ENCODE peak calls at places on chromosomes 3 and 15, in five cellular contexts. L is HCT116, T is mammary epithelial cell, K is left ventricle myocardium inferior, S is right lobe of liver. I is an unnamed sample.
A peak's percentile ranks its signal among the peaks of the same experiment; 100 is the strongest.

GRCh38 chr15:73822998-73823397 is 50.4 kb upstream of the TBC1D21 start:
- DNase-seq in K (no peak), L (no peak), S (no peak), T (peak; percentile 23), I (no peak)

GRCh38 chr3:94176886-94177285 is 114.0 kb downstream of the NSUN3 start:
- DNase-seq in T (no peak), S (no peak), L (no peak), K (no peak), I (no peak)

GRCh38 chr3:155619118-155619915 is 125.6 kb downstream of the PLCH1 start:
- DNase-seq in T (no peak), K (no peak), L (no peak), S (no peak), I (no peak)

GRCh38 chr15:35243758-35244157 is 158.7 kb upstream of the NANOGP8 start:
- DNase-seq in K (no peak), L (no peak), T (no peak), S (no peak), I (no peak)

GRCh38 chr3:119318871-119319270 is 24.7 kb downstream of the ARHGAP31 start:
- DNase-seq in S (no peak), L (no peak), K (no peak), T (no peak), I (no peak)

GRCh38 chr3:134239538-134239937 is 11.1 kb downstream of the RYK start:
- DNase-seq in S (no peak), T (no peak), L (no peak), K (no peak), I (no peak)

GRCh38 chr3:114133947-114134346 is 44.9 kb downstream of the DRD3 start:
- DNase-seq in T (no peak), K (no peak), L (no peak), S (no peak), I (no peak)

GRCh38 chr3:29171583-29171990 is 109.3 kb upstream of the RBMS3 start:
- DNase-seq in L (no peak), K (no peak), T (no peak), S (no peak), I (no peak)

GRCh38 chr3:75220932-75221331 is 443.2 kb upstream of the FRG2C start:
- DNase-seq in S (no peak), L (no peak), K (no peak), T (no peak), I (no peak)

GRCh38 chr3:178690571-178690970 is 154.3 kb downstream of the KCNMB2 start:
- DNase-seq in K (no peak), T (no peak), S (no peak), L (no peak), I (no peak)

GRCh38 chr3:128426128-128426921 is 40.4 kb downstream of the DNAJB8 start:
- DNase-seq in K (peak; percentile 40), S (peak; percentile 61), T (peak; percentile 10), L (no peak), I (peak; percentile 78)

GRCh38 chr3:39126532-39127071 is 19.1 kb downstream of the TTC21A start:
- DNase-seq in S (no peak), K (no peak), L (no peak), T (peak; percentile 24), I (no peak)

GRCh38 chr15:86494475-86494874 is 414.8 kb downstream of the AGBL1 start:
- DNase-seq in L (no peak), S (no peak), T (no peak), K (no peak), I (no peak)

GRCh38 chr3:3356836-3357235 is 177.3 kb upstream of the CRBN start:
- DNase-seq in L (no peak), T (no peak), K (no peak), S (no peak), I (no peak)

GRCh38 chr15:48925714-48926223 is 38.0 kb downstream of the SHC4 start:
- DNase-seq in S (no peak), L (peak; percentile 91), K (no peak), T (peak; percentile 97), I (no peak)

GRCh38 chr15:34271493-34271892 is 46.7 kb downstream of the EMC4 start:
- DNase-seq in T (peak; percentile 90), L (no peak), S (no peak), K (no peak), I (no peak)

GRCh38 chr3:186705882-186706780 is 11.0 kb upstream of the KNG1 start:
- DNase-seq in L (no peak), S (no peak), K (no peak), T (peak; percentile 32), I (no peak)

GRCh38 chr15:32898414-32898813 is 180.6 kb downstream of the GREM1 start:
- DNase-seq in L (no peak), S (no peak), T (no peak), K (no peak), I (no peak)

GRCh38 chr15:94305133-94305532 is 73.8 kb downstream of the MCTP2 start:
- DNase-seq in K (no peak), S (no peak), L (no peak), T (peak; percentile 9), I (no peak)

GRCh38 chr15:73696641-73697001 is 12.4 kb downstream of the CD276 start:
- DNase-seq in L (no peak), K (no peak), T (no peak), S (no peak), I (no peak)

GRCh38 chr3:42010530-42010929 is 48.6 kb upstream of the ULK4 start:
- DNase-seq in T (no peak), L (no peak), K (no peak), S (no peak), I (no peak)

GRCh38 chr15:88489321-88489720 is 21.8 kb downstream of the MRPS11 start:
- DNase-seq in K (no peak), S (no peak), T (no peak), L (no peak), I (no peak)

GRCh38 chr15:82881747-82882146 is 70.8 kb downstream of the HOMER2 start:
- DNase-seq in K (no peak), S (no peak), T (no peak), L (no peak), I (no peak)

GRCh38 chr3:78201066-78201465 is 1161.2 kb downstream of the ROBO2 start:
- DNase-seq in S (no peak), K (no peak), T (no peak), L (no peak), I (no peak)

GRCh38 chr15:22922003-22922402 is 58.2 kb downstream of the CYFIP1 start:
- DNase-seq in L (no peak), K (no peak), T (no peak), S (no peak), I (no peak)

GRCh38 chr15:85785887-85786777 is 8.6 kb downstream of the KLHL25 start:
- DNase-seq in L (peak; percentile 53), K (no peak), S (peak; percentile 94), T (peak; percentile 71), I (no peak)

GRCh38 chr15:77606142-77607034 is 26.3 kb downstream of the LINGO1 start:
- DNase-seq in L (no peak), K (peak; percentile 31), T (no peak), S (no peak), I (no peak)
- H3K4me1 ChIP-seq in L (peaks cover 5% of the 10 kb centered on the region), K (peaks cover 24% of the 10 kb centered on the region), T (no peaks in the 10 kb centered on the region), S (no peaks in the 10 kb centered on the region), I (no peaks in the 10 kb centered on the region)

GRCh38 chr3:184604956-184605290 is 43.3 kb downstream of the EPHB3 start:
- DNase-seq in S (no peak), K (no peak), T (no peak), L (no peak), I (no peak)
- H3K4me3 ChIP-seq in S (no peak overlapping the region), K (peak overlapping the region; percentile 65), T (no peak overlapping the region), L (no peak overlapping the region), I (no peak overlapping the region)

GRCh38 chr3:196178993-196179379 is 32.2 kb downstream of the ZDHHC19 start:
- DNase-seq in S (no peak), K (no peak), L (no peak), T (no peak), I (no peak)

GRCh38 chr3:196177967-196178366 is 33.2 kb downstream of the ZDHHC19 start:
- DNase-seq in T (no peak), S (peak; percentile 73), K (no peak), L (no peak), I (no peak)

GRCh38 chr3:196181127-196181546 is 30.1 kb downstream of the ZDHHC19 start:
- DNase-seq in L (no peak), S (no peak), T (no peak), K (no peak), I (no peak)

GRCh38 chr3:196180346-196180745 is 30.9 kb downstream of the ZDHHC19 start:
- DNase-seq in S (no peak), K (no peak), L (no peak), T (no peak), I (no peak)

GRCh38 chr3:196179380-196180308 is 31.6 kb downstream of the ZDHHC19 start:
- DNase-seq in T (peak; percentile 91), S (no peak), L (no peak), K (no peak), I (no peak)
- TF ChIP-seq CTCF in T (no peak), S (no peak), L (no peak), K (no peak), I (no peak)

DNA sequence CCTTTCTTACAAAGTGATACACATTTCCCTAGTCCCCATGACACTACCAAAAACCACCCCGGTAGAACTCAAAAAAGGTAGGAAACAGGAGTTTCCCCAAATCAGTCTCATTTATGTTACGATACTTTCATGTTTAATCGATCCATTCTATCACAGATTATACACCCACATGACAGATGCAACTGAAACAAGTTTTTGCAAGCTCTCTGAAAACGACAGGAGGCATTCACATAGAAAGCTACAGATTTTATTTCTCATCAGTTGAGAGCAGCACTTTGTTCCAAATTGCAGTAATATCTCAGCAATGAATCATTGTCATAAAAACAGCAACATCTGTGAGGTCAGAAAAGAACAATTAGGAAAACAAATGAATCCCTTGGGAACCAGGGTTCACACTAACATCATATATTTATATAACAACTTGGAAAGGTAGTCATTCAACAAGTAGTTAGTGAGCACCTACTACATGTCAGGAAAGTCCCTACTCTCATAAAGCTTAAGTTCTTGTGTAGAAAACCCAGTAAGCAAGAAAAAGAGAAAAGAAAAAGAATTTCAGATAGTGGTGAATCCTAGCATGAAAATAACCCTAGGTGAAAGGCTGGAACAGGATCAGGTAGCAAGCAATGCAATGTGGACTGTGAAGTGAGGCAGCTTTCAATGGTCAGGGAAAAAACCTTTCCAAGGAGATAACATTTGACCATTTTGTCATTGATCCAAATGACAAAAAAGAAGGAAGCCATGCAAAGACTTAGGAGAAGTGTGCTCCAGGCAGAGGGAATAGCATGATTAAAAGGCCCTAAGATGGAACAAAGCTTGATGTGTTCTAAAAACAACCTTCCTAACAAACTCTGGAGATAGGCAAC is 8.3 kb downstream of the PLD1 start:
- DNase-seq in L (no peak), S (no peak), T (peak; percentile 97), K (no peak), I (no peak)
- H3K4me1 ChIP-seq in L (peaks cover 9% of the 10 kb centered on the region), S (peaks cover 13% of the 10 kb centered on the region), T (peaks cover 40% of the 10 kb centered on the region), K (peaks cover 57% of the 10 kb centered on the region), I (peaks cover 37% of the 10 kb centered on the region)